ENCODE peak calls at places on chromosomes 11 and 22, in four cellular contexts. S, F, N and V are unnamed samples.

GRCh38 chr22:24688294-24688693 is 85.3 kb downstream of the GGT1 start:
- DNase-seq in N (no peak), F (no peak), S (no peak), V (no peak)

GRCh38 chr11:17519031-17519430 is 25.2 kb downstream of the USH1C start:
- DNase-seq in F (no peak), N (no peak), S (no peak), V (no peak)

GRCh38 chr11:43950323-43950855 is 8.0 kb downstream of the C11orf96 start:
- DNase-seq in F (no peak), N (no peak), S (no peak), V (no peak)

GRCh38 chr11:2077061-2077802 is 62.0 kb downstream of the IGF2 start:
- DNase-seq in N (no peak), S (peak), F (peak), V (no peak)

GRCh38 chr11:95975343-95975742 is 51.4 kb upstream of the MTMR2 start:
- DNase-seq in N (no peak), S (no peak), F (no peak), V (no peak)

GRCh38 chr11:112564228-112564955 is 303.7 kb upstream of the PLET1 start:
- DNase-seq in F (peak), N (no peak), S (peak), V (no peak)

GRCh38 chr11:18890615-18891014 is 48.6 kb downstream of the MRGPRX1 start:
- DNase-seq in S (no peak), F (no peak), N (no peak), V (no peak)

GRCh38 chr22:42635531-42635930 is 4.9 kb downstream of the ATP5MGL start:
- DNase-seq in N (peak), S (peak), F (peak), V (no peak)

GRCh38 chr11:113562981-113563461 is 87.8 kb upstream of the DRD2 start:
- DNase-seq in S (no peak), F (no peak), N (no peak), V (no peak)

GRCh38 chr22:21632237-21632895 is at the start of gene CCDC116:
- DNase-seq in F (peak), N (no peak), S (no peak), V (peak)